ENCODE peak calls at places on chromosome 7, in six cellular contexts. D is BJ, G is hepatocyte, V is Caco-2, Q is GM12865, Y is right lobe of liver. W is an unnamed sample.

GRCh38 chr7:81111358-81111757 is 192.5 kb upstream of the SEMA3C start:
- DNase-seq in G (peak; percentile 27), D (peak; percentile 63), Q (no peak), V (no peak), Y (no peak), W (peak; percentile 86)

GRCh38 chr7:37758467-37758866 is 74.9 kb downstream of the GPR141 start:
- DNase-seq in V (no peak), Q (no peak), D (no peak), G (no peak), Y (no peak), W (no peak)

GRCh38 chr7:70752794-70753241 is 379.1 kb upstream of the GALNT17 start:
- DNase-seq in Q (no peak), G (no peak), D (no peak), Y (no peak), V (no peak), W (no peak)

GRCh38 chr7:80098795-80099194 is 35.8 kb upstream of the GNAI1 start:
- DNase-seq in Q (no peak), D (no peak), Y (no peak), G (no peak), V (no peak), W (no peak)

GRCh38 chr7:102918865-102919264 is 6.1 kb downstream of the LRRC17 start:
- DNase-seq in V (no peak), Y (no peak), Q (no peak), G (no peak), D (no peak), W (no peak)

GRCh38 chr7:118003438-118003837 is 130.2 kb upstream of the CTTNBP2 start:
- DNase-seq in V (no peak), G (no peak), Q (no peak), Y (no peak), D (no peak), W (no peak)

GRCh38 chr7:7548407-7548806 is 12.7 kb upstream of the COL28A1 start:
- DNase-seq in Y (no peak), G (no peak), D (no peak), Q (no peak), V (no peak), W (no peak)

GRCh38 chr7:48112431-48113165 is 23.5 kb downstream of the UPP1 start:
- DNase-seq in Q (no peak), Y (no peak), G (no peak), V (no peak), D (no peak), W (no peak)

GRCh38 chr7:11831383-11831726 is 643 bp downstream of the THSD7A start:
- DNase-seq in G (no peak), D (no peak), Y (no peak), V (no peak), Q (no peak), W (peak; percentile 18)

GRCh38 chr7:78018541-78019456 is 220.2 kb downstream of the PHTF2 start:
- DNase-seq in G (no peak), V (no peak), D (no peak), Y (no peak), Q (peak; percentile 28), W (peak; percentile 29)

GRCh38 chr7:128215739-128216138 is 25.3 kb upstream of the LEP start:
- DNase-seq in V (no peak), D (no peak), Y (no peak), G (no peak), Q (no peak), W (no peak)

GRCh38 chr7:111098011-111098925 is 7.3 kb downstream of the LRRN3 start:
- DNase-seq in Q (peak; percentile 55), G (peak; percentile 67), Y (no peak), D (no peak), V (no peak), W (no peak)

GRCh38 chr7:21426286-21426957 is 1.5 kb upstream of the SP4 start:
- DNase-seq in Y (no peak), V (no peak), G (no peak), Q (peak; percentile 15), D (no peak), W (peak; percentile 6)

GRCh38 chr7:121689749-121690148 is 183.2 kb upstream of the PTPRZ1 start:
- DNase-seq in D (no peak), Q (no peak), V (no peak), G (no peak), Y (no peak), W (no peak)

GRCh38 chr7:106480616-106481031 is 180.3 kb downstream of the CCDC71L start:
- DNase-seq in Y (no peak), D (no peak), G (no peak), Q (no peak), V (no peak), W (no peak)

GRCh38 chr7:45039106-45039505 is 39.1 kb downstream of the CCM2 start:
- DNase-seq in G (no peak), Q (no peak), Y (no peak), V (no peak), D (no peak), W (no peak)

GRCh38 chr7:46600340-46600739 is 679.3 kb upstream of the IGFBP3 start:
- DNase-seq in G (peak; percentile 37), V (no peak), Q (no peak), D (peak; percentile 41), Y (no peak), W (no peak)

GRCh38 chr7:105249216-105249615 is 139.5 kb downstream of the SRPK2 start:
- DNase-seq in V (no peak), G (no peak), Q (no peak), D (no peak), Y (no peak), W (no peak)

GRCh38 chr7:88184848-88185304 is 35.0 kb downstream of the SRI start:
- DNase-seq in V (no peak), Q (peak; percentile 79), D (no peak), G (no peak), Y (no peak), W (no peak)

GRCh38 chr7:156640949-156641485 is 443 bp downstream of the RNF32 start:
- DNase-seq in V (no peak), Y (no peak), Q (peak; percentile 82), D (no peak), G (peak; percentile 64), W (no peak)

GRCh38 chr7:76356823-76357222 is 2.0 kb downstream of the YWHAG start:
- DNase-seq in D (no peak), G (peak; percentile 54), Y (no peak), V (no peak), Q (no peak), W (no peak)
- TF ChIP-seq CTCF in D (peak; percentile 4), G (no peak), Y (no peak), V (no peak), Q (no peak), W (no peak)

GRCh38 chr7:24825931-24826661 is 68.8 kb upstream of the GSDME start:
- DNase-seq in Q (no peak), V (peak; percentile 92), Y (no peak), G (peak; percentile 84), D (no peak), W (peak; percentile 50)
- H3K4me3 ChIP-seq in Q (no peak overlapping the region), V (no peak overlapping the region), Y (no peak overlapping the region), G (no peak overlapping the region), D (no peak overlapping the region), W (no peak overlapping the region)

GRCh38 chr7:151628846-151629604 is 109.3 kb upstream of the RHEB start:
- DNase-seq in D (no peak), Y (no peak), Q (no peak), V (no peak), G (no peak), W (no peak)

GRCh38 chr7:151629873-151630272 is 110.2 kb upstream of the RHEB start:
- DNase-seq in D (no peak), Y (no peak), V (no peak), G (no peak), Q (no peak), W (no peak)

GRCh38 chr7:151624246-151624928 is 104.7 kb upstream of the RHEB start:
- DNase-seq in D (no peak), Q (no peak), G (no peak), Y (no peak), V (no peak), W (no peak)

GRCh38 chr7:151623766-151624165 is 104.1 kb upstream of the RHEB start:
- DNase-seq in Y (no peak), D (no peak), G (no peak), V (no peak), Q (no peak), W (no peak)

DNA sequence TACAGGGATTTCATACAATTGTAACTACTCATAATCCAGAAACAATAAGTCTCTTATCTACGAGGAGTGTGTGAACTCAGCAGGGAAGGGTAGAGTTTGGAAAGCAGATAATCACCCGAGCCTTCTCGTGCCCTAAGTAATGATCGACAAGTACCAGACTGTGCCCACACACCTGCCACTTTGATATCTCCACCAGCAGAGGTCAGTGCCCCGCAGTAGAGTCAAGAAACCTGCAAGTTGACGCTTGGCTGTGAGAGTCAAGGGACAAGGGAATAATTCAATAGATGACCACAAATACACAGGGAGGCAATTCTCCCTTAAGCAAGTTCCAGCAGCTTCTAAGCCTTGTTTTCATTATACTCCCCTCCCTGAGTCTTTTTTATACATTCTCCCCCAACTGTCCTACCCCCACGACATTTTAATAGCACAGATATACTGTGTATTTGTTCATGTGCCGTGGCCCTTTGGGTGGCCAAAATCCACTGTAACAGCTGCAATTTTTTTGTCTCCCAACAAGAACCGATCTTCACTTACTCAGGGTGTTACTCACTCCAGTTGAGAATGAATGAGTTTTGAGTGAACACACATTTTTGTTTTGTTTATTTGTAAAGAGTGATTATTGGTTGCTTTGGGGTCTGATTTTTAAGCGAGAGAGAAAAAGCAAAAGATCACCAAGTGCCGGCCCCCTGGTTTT is 106.9 kb upstream of the RHEB start:
- DNase-seq in V (peak; percentile 55), Y (no peak), Q (peak; percentile 32), D (no peak), G (peak; percentile 45), W (no peak)
- TF ChIP-seq CTCF in V (peak; percentile 39), Y (peak; percentile 53), Q (no peak), D (peak; percentile 36), G (no peak), W (peak; percentile 82)

DNA sequence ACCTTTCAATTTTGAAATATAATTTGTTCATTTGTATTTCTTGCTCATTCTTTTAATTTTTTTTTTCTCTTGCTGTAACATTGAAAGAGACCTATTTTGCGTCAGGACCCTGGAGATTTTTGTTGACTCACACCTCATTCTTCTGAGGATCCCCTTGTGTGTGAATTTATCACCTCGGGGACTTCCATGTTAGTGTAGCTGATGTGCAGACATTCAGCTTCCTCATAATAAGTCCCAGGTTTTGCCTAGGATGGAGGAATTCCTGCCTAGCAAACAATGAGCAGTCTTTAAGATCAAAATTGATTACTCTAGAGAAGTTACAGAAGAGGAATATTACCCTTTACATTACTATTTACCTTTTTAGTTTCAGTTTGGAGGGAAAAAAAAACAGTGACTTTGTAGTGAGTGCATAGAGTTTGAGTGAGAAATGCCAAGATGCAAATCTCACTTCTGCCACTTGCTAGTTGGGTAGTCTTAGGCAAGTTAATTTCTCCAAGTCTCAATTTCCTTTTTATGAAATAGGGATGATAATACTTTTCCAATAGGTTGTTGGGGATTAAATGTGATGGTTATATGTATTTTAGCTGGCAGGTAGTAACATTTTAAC is 14.3 kb downstream of the TES start:
- DNase-seq in Q (peak; percentile 49), Y (no peak), D (no peak), V (no peak), G (no peak), W (no peak)
- H3K4me3 ChIP-seq in Q (peak overlapping the region; percentile 41), Y (no peak overlapping the region), D (no peak overlapping the region), V (no peak overlapping the region), G (no peak overlapping the region), W (no peak overlapping the region)

DNA sequence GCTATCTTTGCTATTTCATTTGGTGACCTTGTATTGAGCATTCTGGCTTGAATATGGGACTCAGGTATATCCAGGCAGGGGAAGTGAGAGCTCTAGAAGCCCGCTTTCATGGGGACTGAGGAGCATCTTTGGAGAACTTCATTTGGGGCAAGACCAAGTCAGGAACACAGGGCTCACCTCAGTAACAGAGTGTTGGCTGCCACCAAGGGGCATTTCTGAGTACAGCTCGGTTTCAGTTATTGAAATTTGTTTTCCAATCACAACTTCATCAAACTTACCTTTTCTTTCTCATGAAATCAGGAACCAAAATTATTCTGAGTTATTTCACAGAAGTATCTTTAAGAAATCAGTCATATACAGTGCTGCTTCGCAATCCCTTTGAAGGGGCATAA is 337.2 kb downstream of the C7orf25 start:
- DNase-seq in Q (no peak), D (no peak), Y (no peak), G (no peak), V (no peak), W (no peak)
- TF ChIP-seq CTCF in Q (no peak), D (no peak), Y (no peak), G (peak; percentile 40), V (no peak), W (peak; percentile 52)